ENCODE peak calls at places on chromosomes 11 and 22, in four cellular contexts. Y, Z, O and J are unnamed samples.

GRCh38 chr11:79253280-79253679 is 187.6 kb downstream of the TENM4 start:
- DNase-seq in Z (no peak), Y (no peak), O (no peak), J (no peak)

GRCh38 chr11:10295056-10295901 is 1.3 kb upstream of the SBF2 start:
- DNase-seq in O (no peak), Y (no peak), Z (no peak), J (no peak)

GRCh38 chr22:50138988-50139387 is 31.5 kb upstream of the PANX2 start:
- DNase-seq in Z (no peak), Y (no peak), O (no peak), J (no peak)

GRCh38 chr11:43955381-43956118 is 13.1 kb downstream of the C11orf96 start:
- DNase-seq in O (peak), Z (no peak), Y (no peak), J (no peak)

GRCh38 chr11:130636672-130637463 is 188.4 kb downstream of the ADAMTS15 start:
- DNase-seq in Y (no peak), O (peak), Z (peak), J (no peak)

GRCh38 chr22:42683599-42684283 is 34.5 kb upstream of the CYB5R3 start:
- DNase-seq in O (no peak), Y (peak), Z (no peak), J (no peak)

GRCh38 chr11:4979021-4979420 is 15.6 kb upstream of the OR51L1 start:
- DNase-seq in O (no peak), Z (no peak), Y (no peak), J (no peak)

GRCh38 chr11:77752518-77752917 is 68.0 kb downstream of the RSF1 start:
- DNase-seq in Y (no peak), O (peak), Z (no peak), J (no peak)

GRCh38 chr11:126359431-126360048 is 4.1 kb downstream of the ST3GAL4 start:
- DNase-seq in O (peak), Z (no peak), Y (peak), J (no peak)

GRCh38 chr11:96012086-96012824 is 88.3 kb upstream of the MTMR2 start:
- DNase-seq in Z (peak), Y (peak), O (peak), J (peak)

GRCh38 chr11:130202818-130203671 is 43.5 kb downstream of the ST14 start:
- DNase-seq in Z (no peak), O (no peak), Y (no peak), J (no peak)

GRCh38 chr22:36334838-36335603 is 52.7 kb downstream of the MYH9 start:
- DNase-seq in Z (peak), O (peak), Y (no peak), J (no peak)

GRCh38 chr11:63508009-63508408 is 2.1 kb downstream of the LGALS12 start:
- DNase-seq in Y (no peak), Z (no peak), O (no peak), J (peak)

GRCh38 chr11:6618117-6619020 is 853 bp downstream of the TPP1 start:
- DNase-seq in Z (peak), O (peak), Y (peak), J (peak)

GRCh38 chr11:2528301-2529050 is 83.7 kb downstream of the KCNQ1 start:
- DNase-seq in Z (peak), O (no peak), Y (no peak), J (no peak)

GRCh38 chr22:38180841-38181452 is 683 bp downstream of the PLA2G6 start:
- DNase-seq in Y (no peak), O (no peak), Z (peak), J (no peak)

GRCh38 chr11:99368579-99368978 is 347.8 kb downstream of the CNTN5 start:
- DNase-seq in Z (peak), Y (no peak), O (no peak), J (no peak)

GRCh38 chr22:49632199-49633009 is 195.3 kb downstream of the BRD1 start:
- DNase-seq in O (peak), Y (no peak), Z (peak), J (peak)

GRCh38 chr11:130220311-130221030 is 60.9 kb downstream of the ST14 start:
- DNase-seq in O (no peak), Z (no peak), Y (no peak), J (no peak)

GRCh38 chr11:111515591-111515990 is 1.0 kb downstream of the HOATZ start:
- DNase-seq in Z (no peak), O (no peak), Y (no peak), J (no peak)

GRCh38 chr11:118143661-118144185 is 8.9 kb downstream of the SCN4B start:
- DNase-seq in Z (no peak), Y (no peak), O (no peak), J (no peak)

GRCh38 chr11:127587511-127587910 is 586.9 kb upstream of the KIRREL3 start:
- DNase-seq in Y (no peak), Z (no peak), O (no peak), J (no peak)

GRCh38 chr22:43956805-43957463 is 1.7 kb downstream of the SAMM50 start:
- DNase-seq in O (no peak), Y (no peak), Z (no peak), J (no peak)

GRCh38 chr22:28557184-28557583 is 122.5 kb downstream of the TTC28 start:
- DNase-seq in Y (no peak), Z (no peak), O (no peak), J (no peak)

GRCh38 chr11:33461319-33461718 is 204.1 kb downstream of the HIPK3 start:
- DNase-seq in Z (peak), O (no peak), Y (no peak), J (no peak)

GRCh38 chr22:39207141-39208012 is 37.4 kb downstream of the PDGFB start:
- DNase-seq in Z (peak), O (peak), Y (no peak), J (no peak)

GRCh38 chr22:32340437-32340836 is 17.2 kb upstream of the RFPL3 start:
- DNase-seq in Y (no peak), Z (no peak), O (no peak), J (no peak)

GRCh38 chr22:16609548-16610261 is 17.1 kb upstream of the CCT8L2 start:
- DNase-seq in O (no peak), Y (no peak), Z (no peak), J (no peak)

GRCh38 chr22:44522526-44523170 is 24.6 kb upstream of the RTL6 start:
- DNase-seq in O (no peak), Y (no peak), Z (no peak), J (no peak)

GRCh38 chr11:41788177-41788576 is 328.7 kb upstream of the LRRC4C start:
- DNase-seq in Z (no peak), Y (no peak), O (no peak), J (no peak)

GRCh38 chr11:67301313-67301921 is 1.9 kb upstream of the SSH3 start:
- DNase-seq in O (no peak), Z (no peak), Y (no peak), J (no peak)

GRCh38 chr11:11027271-11027670 is 169.4 kb upstream of the ZBED5 start:
- DNase-seq in Y (no peak), Z (peak), O (peak), J (no peak)

GRCh38 chr11:225734-226453 is 10.2 kb downstream of the SIRT3 start:
- DNase-seq in Y (no peak), Z (peak), O (peak), J (peak)

GRCh38 chr11:26095340-26095739 is 236.6 kb upstream of the ANO3 start:
- DNase-seq in Z (no peak), Y (no peak), O (no peak), J (no peak)

GRCh38 chr11:65927904-65928397 is 8.7 kb downstream of the DRAP1 start:
- DNase-seq in Y (no peak), Z (no peak), O (no peak), J (peak)

GRCh38 chr11:57648791-57649735 is 649 bp downstream of the YPEL4 start:
- DNase-seq in Y (no peak), O (no peak), Z (no peak), J (no peak)

GRCh38 chr11:81080476-81080875 is 1639.6 kb upstream of the TENM4 start:
- DNase-seq in Z (no peak), Y (no peak), O (no peak), J (no peak)

DNA sequence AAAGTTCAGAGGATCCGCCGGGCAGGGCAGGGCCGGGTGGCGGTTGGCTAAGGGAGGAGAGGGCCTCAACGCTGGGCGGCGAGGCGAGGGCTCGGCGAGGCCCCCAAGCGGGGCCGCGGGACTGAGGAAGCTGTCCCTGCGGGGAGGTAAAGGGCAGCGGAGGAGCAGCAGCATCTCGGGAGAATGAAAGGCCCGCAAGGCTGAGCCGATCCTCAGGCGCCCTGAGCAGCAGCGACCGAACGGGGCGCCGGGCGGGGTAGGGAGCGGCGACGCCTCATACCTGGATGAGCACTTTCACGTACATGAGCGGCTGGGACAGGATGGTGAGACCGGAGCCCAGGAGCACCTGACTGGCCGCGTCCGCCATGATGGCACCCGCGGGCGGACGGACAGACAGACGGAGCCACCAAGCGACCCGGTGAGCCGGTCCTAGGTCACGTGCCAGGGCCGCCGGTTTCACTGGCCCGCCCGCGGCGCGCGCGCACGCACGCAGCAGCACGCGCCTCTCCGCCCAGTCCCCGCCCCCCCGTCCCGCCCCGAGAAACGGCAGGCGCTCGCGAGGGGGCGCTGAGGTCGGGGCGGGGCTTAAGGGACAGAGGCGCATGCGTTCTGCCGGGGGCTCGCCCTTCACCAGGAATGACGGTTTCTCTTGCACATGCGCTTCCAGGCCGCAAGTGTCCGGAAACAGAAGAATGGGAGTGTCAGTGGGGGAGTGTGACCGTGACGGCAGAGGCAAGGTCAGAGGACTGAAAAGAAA is at the start of gene MTCH2:
- DNase-seq in Z (peak), Y (peak), O (peak), J (peak)
- TF ChIP-seq CTCF in Z (peak), Y (peak), O (peak), J (peak)

DNA sequence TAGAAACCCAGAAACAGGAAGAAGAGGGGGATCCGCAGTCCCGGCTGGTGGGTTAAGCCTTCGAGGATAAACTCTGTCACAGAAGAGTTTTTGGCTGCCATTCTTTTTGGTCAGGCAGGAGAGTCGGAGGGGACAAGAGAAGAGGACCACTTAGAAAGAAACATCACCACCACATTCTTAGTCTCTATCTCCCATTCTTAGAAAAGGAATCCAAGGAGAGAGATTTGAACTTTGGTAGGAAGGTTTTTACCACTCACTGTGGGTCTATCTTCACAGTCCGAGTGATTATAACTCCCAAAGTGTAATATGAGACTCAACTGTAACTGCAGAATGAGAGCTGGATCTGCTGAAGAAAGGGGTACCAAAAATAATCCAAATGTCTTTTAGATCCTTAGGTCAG is at the start of gene OR8B12:
- DNase-seq in O (no peak), Y (no peak), Z (no peak), J (no peak)
- TF ChIP-seq CTCF in O (no peak), Y (no peak), Z (no peak), J (no peak)

DNA sequence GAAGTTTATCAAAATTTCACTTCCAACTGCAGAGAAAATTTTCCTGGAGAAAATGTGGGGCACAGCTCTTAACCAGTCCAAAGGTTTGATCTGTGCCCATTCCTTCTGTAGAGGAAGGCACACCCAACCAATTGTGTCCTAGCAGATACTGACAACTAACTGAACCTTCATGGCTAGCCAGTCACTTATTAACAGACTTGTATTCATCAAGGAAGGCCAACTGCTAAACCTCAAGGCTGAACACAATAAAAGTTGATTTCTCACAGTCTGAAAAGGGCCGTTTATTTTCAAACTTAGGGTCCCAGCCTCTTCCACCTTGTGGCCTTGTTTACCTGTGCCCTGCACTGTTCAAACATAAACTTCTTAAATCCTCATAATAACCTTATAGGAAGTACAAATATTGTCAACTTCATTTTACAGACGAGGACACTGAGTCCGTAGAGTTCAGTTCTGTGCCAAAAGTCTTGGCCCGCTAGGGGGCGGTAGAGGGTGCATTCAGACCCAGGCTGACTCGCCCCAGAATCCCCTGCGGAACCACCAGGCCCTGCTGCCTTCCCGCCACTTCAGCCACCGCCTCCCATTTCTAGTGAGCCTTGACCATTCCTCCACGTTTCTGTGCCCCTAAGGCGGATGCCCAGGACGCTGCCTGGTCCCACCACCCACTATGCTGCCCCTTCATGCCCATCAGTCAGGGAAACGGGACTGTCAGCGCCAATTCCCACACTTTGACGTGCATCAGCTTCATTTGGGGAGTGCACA is 19.3 kb downstream of the SYT13 start:
- DNase-seq in Z (no peak), O (no peak), Y (no peak), J (no peak)
- TF ChIP-seq CTCF in Z (peak), O (peak), Y (no peak), J (peak)

GRCh38 chr11:82901165-82901938 is at the start of gene DDIAS:
- DNase-seq in Y (peak), O (peak), Z (peak), J (peak)

GRCh38 chr11:82900277-82901164 is at the start of gene PRCP:
- DNase-seq in Z (peak), O (peak), Y (peak), J (peak)

GRCh38 chr11:82902880-82903279 is 1.3 kb downstream of the DDIAS start:
- DNase-seq in Z (no peak), Y (no peak), O (no peak), J (no peak)

GRCh38 chr11:82903843-82904586 is 2.5 kb downstream of the DDIAS start:
- DNase-seq in Z (peak), Y (no peak), O (no peak), J (no peak)

GRCh38 chr11:82902086-82902485 is 550 bp downstream of the DDIAS start:
- DNase-seq in Z (peak), O (no peak), Y (no peak), J (no peak)
- TF ChIP-seq CTCF in Z (no peak), O (no peak), Y (no peak), J (no peak)

GRCh38 chr11:18145025-18145424 is 12.7 kb downstream of the MRGPRX3 start:
- DNase-seq in Z (no peak), Y (no peak), O (no peak), J (no peak)
- TF ChIP-seq CTCF in Z (no peak), Y (no peak), O (no peak), J (no peak)

GRCh38 chr22:26564181-26564580 is 25.8 kb downstream of the TPST2 start:
- DNase-seq in O (no peak), Y (no peak), Z (peak), J (no peak)

GRCh38 chr22:26565181-26565580 is 24.8 kb downstream of the TPST2 start:
- DNase-seq in Z (peak), Y (no peak), O (no peak), J (no peak)

GRCh38 chr22:26564672-26565071 is 25.3 kb downstream of the TPST2 start:
- DNase-seq in Z (peak), O (no peak), Y (no peak), J (no peak)

GRCh38 chr22:26561756-26562417 is 28.0 kb downstream of the TPST2 start:
- DNase-seq in Z (no peak), Y (no peak), O (no peak), J (no peak)

GRCh38 chr22:26563022-26563421 is 26.9 kb downstream of the TPST2 start:
- DNase-seq in O (no peak), Z (no peak), Y (no peak), J (no peak)
- TF ChIP-seq CTCF in O (no peak), Z (no peak), Y (no peak), J (peak)

GRCh38 chr11:119583585-119583984 is 145.4 kb downstream of the NECTIN1 start:
- DNase-seq in O (no peak), Y (no peak), Z (no peak), J (no peak)

GRCh38 chr11:119584193-119585037 is 144.6 kb downstream of the NECTIN1 start:
- DNase-seq in Z (peak), Y (no peak), O (peak), J (no peak)

GRCh38 chr11:119580751-119581150 is 148.2 kb downstream of the NECTIN1 start:
- DNase-seq in Y (no peak), O (no peak), Z (no peak), J (no peak)

GRCh38 chr11:119573858-119574257 is 150.9 kb upstream of the THY1 start:
- DNase-seq in Z (no peak), O (no peak), Y (no peak), J (no peak)

DNA sequence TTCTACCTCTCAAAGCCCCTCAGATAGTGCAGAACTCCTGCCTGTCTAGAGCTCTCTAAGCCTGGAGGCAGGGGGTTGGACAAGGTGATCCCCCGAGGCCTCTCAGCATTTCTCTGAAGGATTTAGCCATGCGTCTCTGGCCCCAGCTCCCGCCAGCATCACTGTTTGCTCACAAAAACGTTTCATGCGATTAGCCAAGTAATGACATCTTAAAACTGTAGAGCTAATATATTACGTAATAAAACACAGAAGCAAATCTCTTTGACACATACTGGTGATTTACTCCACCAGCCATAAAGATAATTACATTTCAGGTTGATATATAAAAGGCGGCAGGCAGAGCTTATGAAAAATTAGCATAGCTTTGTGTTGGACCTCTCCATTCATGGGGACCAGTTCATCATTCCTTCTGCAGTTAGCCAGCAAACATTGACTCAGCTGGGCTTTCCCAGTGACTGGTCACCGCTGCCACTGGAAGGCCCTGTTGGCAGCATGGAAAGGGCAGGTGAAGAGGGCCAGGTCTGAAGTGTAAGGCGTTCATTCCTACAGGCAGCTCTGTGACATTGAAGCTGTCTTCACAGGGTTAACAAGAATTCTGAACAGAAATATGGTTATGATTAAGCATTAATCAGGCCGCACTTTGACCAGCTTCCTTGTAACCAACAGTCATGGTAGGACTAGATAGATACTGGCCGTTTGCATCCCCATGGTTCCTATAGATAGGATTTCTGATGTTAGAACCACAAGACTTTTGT is 150.4 kb downstream of the NECTIN1 start:
- DNase-seq in Z (peak), Y (no peak), O (no peak), J (no peak)
- TF ChIP-seq CTCF in Z (no peak), Y (no peak), O (no peak), J (no peak)

DNA sequence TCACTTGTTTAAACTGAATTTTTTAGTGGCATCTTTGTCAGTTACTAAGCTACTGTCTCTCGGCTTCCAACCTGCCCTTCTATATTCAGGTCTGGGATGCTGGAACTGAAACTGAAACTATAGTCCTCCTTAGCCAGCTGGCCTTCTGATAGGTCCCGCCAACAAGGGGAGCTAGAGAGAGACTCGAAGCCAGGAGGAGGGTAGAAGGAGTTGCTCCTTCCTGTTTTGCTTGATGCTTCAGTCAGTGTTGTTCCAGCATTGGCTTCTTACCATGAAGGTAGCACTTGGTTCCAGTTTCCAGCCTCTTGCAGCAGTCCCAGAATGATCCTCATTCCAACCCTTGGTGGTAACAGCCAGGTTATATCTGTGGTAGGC is 32.9 kb upstream of the HORMAD2 start:
- DNase-seq in Z (no peak), O (peak), Y (no peak), J (no peak)
- TF ChIP-seq CTCF in Z (no peak), O (no peak), Y (no peak), J (no peak)

GRCh38 chr11:83671295-83671694 is 385.1 kb upstream of the CCDC90B start:
- DNase-seq in Y (no peak), Z (no peak), O (peak), J (no peak)
- TF ChIP-seq CTCF in Y (peak), Z (no peak), O (peak), J (no peak)